ENCODE peak calls at places on chromosomes 3 and 15, in seven cellular contexts. One of them, this sample, is unnamed. For H3K9me2, the result is how much of the 10 kb centered on the place peaks cover.

GRCh38 chr3:31132132-31132769 is 237.8 kb upstream of the GADL1 start:
- DNase-seq in Karpas-422: peak
- DNase-seq in SK-N-SH: peak
- DNase-seq in hepatocyte: peak
- DNase-seq in PC-3: peak
- DNase-seq in GM23338: peak
- DNase-seq in GM23248: peak
- DNase-seq in this sample: no peak

GRCh38 chr3:122493296-122493695 is 21.4 kb downstream of the KPNA1 start:
- DNase-seq in PC-3: no peak
- DNase-seq in GM23338: no peak
- DNase-seq in GM23248: peak
- DNase-seq in SK-N-SH: no peak
- DNase-seq in hepatocyte: no peak
- DNase-seq in Karpas-422: no peak
- DNase-seq in this sample: no peak

GRCh38 chr3:57654214-57654613 is 38.7 kb downstream of the DENND6A start:
- DNase-seq in GM23248: no peak
- DNase-seq in PC-3: no peak
- DNase-seq in Karpas-422: no peak
- DNase-seq in hepatocyte: no peak
- DNase-seq in SK-N-SH: no peak
- DNase-seq in GM23338: no peak
- DNase-seq in this sample: no peak

GRCh38 chr15:45230246-45230965 is 21.6 kb upstream of the SLC28A2 start:
- DNase-seq in Karpas-422: no peak
- DNase-seq in hepatocyte: no peak
- DNase-seq in SK-N-SH: no peak
- DNase-seq in PC-3: peak
- DNase-seq in GM23248: no peak
- DNase-seq in GM23338: no peak
- DNase-seq in this sample: no peak

GRCh38 chr3:105334138-105334882 is 32.4 kb upstream of the ALCAM start:
- DNase-seq in GM23248: peak
- DNase-seq in GM23338: no peak
- DNase-seq in PC-3: peak
- DNase-seq in Karpas-422: no peak
- DNase-seq in SK-N-SH: no peak
- DNase-seq in hepatocyte: no peak
- DNase-seq in this sample: no peak

GRCh38 chr15:85667491-85668424 is 127.0 kb downstream of the KLHL25 start:
- DNase-seq in GM23338: no peak
- DNase-seq in GM23248: peak
- DNase-seq in hepatocyte: peak
- DNase-seq in PC-3: peak
- DNase-seq in SK-N-SH: no peak
- DNase-seq in Karpas-422: peak
- DNase-seq in this sample: peak

GRCh38 chr15:87326274-87326673 is 930.3 kb downstream of the NTRK3 start:
- DNase-seq in hepatocyte: no peak
- DNase-seq in GM23248: no peak
- DNase-seq in SK-N-SH: peak
- DNase-seq in GM23338: no peak
- DNase-seq in PC-3: no peak
- DNase-seq in Karpas-422: no peak
- DNase-seq in this sample: no peak

GRCh38 chr3:127386490-127386889 is 98.6 kb upstream of the PRR20G start:
- DNase-seq in GM23248: no peak
- DNase-seq in PC-3: no peak
- DNase-seq in Karpas-422: no peak
- DNase-seq in SK-N-SH: no peak
- DNase-seq in hepatocyte: no peak
- DNase-seq in GM23338: no peak
- DNase-seq in this sample: peak

GRCh38 chr15:82850242-82850591 is 40.8 kb downstream of the WHAMM start:
- DNase-seq in PC-3: peak
- DNase-seq in GM23338: peak
- DNase-seq in GM23248: peak
- DNase-seq in Karpas-422: peak
- DNase-seq in SK-N-SH: peak
- DNase-seq in hepatocyte: no peak
- DNase-seq in this sample: no peak

GRCh38 chr3:5071061-5071460 is 51.0 kb upstream of the ARL8B start:
- DNase-seq in PC-3: no peak
- DNase-seq in GM23338: no peak
- DNase-seq in hepatocyte: peak
- DNase-seq in Karpas-422: no peak
- DNase-seq in SK-N-SH: no peak
- DNase-seq in GM23248: peak
- DNase-seq in this sample: no peak

GRCh38 chr3:18499256-18499655 is 74.1 kb upstream of the SATB1 start:
- DNase-seq in GM23248: no peak
- DNase-seq in Karpas-422: peak
- DNase-seq in GM23338: no peak
- DNase-seq in SK-N-SH: no peak
- DNase-seq in PC-3: no peak
- DNase-seq in hepatocyte: no peak
- DNase-seq in this sample: no peak

GRCh38 chr15:66595937-66596545 is 30.2 kb upstream of the LCTL start:
- DNase-seq in GM23248: peak
- DNase-seq in hepatocyte: no peak
- DNase-seq in PC-3: peak
- DNase-seq in Karpas-422: no peak
- DNase-seq in GM23338: no peak
- DNase-seq in SK-N-SH: no peak
- DNase-seq in this sample: no peak

GRCh38 chr3:106065831-106066230 is 197.0 kb upstream of the CBLB start:
- DNase-seq in Karpas-422: no peak
- DNase-seq in hepatocyte: no peak
- DNase-seq in GM23338: no peak
- DNase-seq in SK-N-SH: no peak
- DNase-seq in PC-3: no peak
- DNase-seq in GM23248: no peak
- DNase-seq in this sample: no peak

GRCh38 chr3:55191911-55192787 is 264.3 kb upstream of the LRTM1 start:
- DNase-seq in hepatocyte: no peak
- DNase-seq in PC-3: peak
- DNase-seq in GM23248: peak
- DNase-seq in GM23338: no peak
- DNase-seq in SK-N-SH: no peak
- DNase-seq in Karpas-422: no peak
- DNase-seq in this sample: peak

GRCh38 chr3:39149059-39149455 is 4.3 kb downstream of the CSRNP1 start:
- DNase-seq in Karpas-422: peak
- DNase-seq in SK-N-SH: no peak
- DNase-seq in hepatocyte: no peak
- DNase-seq in PC-3: no peak
- DNase-seq in GM23248: peak
- DNase-seq in GM23338: no peak
- DNase-seq in this sample: no peak

GRCh38 chr3:112007641-112008040 is 8.9 kb downstream of the TAGLN3 start:
- DNase-seq in GM23338: no peak
- DNase-seq in SK-N-SH: no peak
- DNase-seq in PC-3: no peak
- DNase-seq in Karpas-422: no peak
- DNase-seq in GM23248: peak
- DNase-seq in hepatocyte: no peak
- DNase-seq in this sample: no peak

GRCh38 chr3:57855943-57856342 is 99.8 kb downstream of the SLMAP start:
- DNase-seq in Karpas-422: no peak
- DNase-seq in GM23248: peak
- DNase-seq in GM23338: no peak
- DNase-seq in PC-3: no peak
- DNase-seq in SK-N-SH: no peak
- DNase-seq in hepatocyte: no peak
- DNase-seq in this sample: no peak

GRCh38 chr3:146543461-146544012 is 870 bp downstream of the PLSCR1 start:
- DNase-seq in hepatocyte: peak
- DNase-seq in GM23338: no peak
- DNase-seq in Karpas-422: peak
- DNase-seq in PC-3: no peak
- DNase-seq in GM23248: peak
- DNase-seq in SK-N-SH: no peak
- DNase-seq in this sample: no peak

GRCh38 chr3:189071452-189071851 is 100.3 kb upstream of the TPRG1 start:
- DNase-seq in hepatocyte: no peak
- DNase-seq in GM23248: no peak
- DNase-seq in GM23338: no peak
- DNase-seq in SK-N-SH: no peak
- DNase-seq in Karpas-422: no peak
- DNase-seq in PC-3: peak
- DNase-seq in this sample: peak

GRCh38 chr3:32675650-32676049 is 9.3 kb upstream of the CNOT10 start:
- DNase-seq in hepatocyte: no peak
- DNase-seq in Karpas-422: no peak
- DNase-seq in PC-3: no peak
- DNase-seq in GM23338: no peak
- DNase-seq in GM23248: no peak
- DNase-seq in SK-N-SH: no peak
- DNase-seq in this sample: no peak

GRCh38 chr3:57733790-57734189 is 22.3 kb upstream of the SLMAP start:
- DNase-seq in hepatocyte: no peak
- DNase-seq in Karpas-422: no peak
- DNase-seq in PC-3: peak
- DNase-seq in GM23248: peak
- DNase-seq in GM23338: no peak
- DNase-seq in SK-N-SH: no peak
- DNase-seq in this sample: peak

DNA sequence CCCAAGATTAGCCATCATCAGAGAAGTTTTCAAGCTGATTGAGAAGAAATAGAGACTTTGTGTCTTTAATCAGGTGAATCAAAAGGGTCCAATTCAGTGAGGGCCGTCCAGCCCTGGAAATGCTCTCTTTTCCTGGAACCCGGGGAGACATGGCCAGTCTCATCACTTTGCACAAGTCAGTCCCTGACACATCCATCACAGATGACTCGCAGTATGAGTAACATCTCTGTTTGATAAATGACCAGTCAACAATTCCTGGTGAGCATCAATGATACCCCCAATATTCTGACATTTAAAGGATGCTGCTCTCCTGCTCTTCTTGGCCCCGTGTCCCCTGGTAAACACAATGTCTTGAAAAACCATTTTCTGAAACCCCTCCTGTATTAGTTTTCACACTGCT is 26.7 kb downstream of the C3orf20 start:
- DNase-seq in SK-N-SH: no peak
- DNase-seq in PC-3: peak
- DNase-seq in GM23248: no peak
- DNase-seq in Karpas-422: no peak
- DNase-seq in GM23338: no peak
- DNase-seq in hepatocyte: no peak
- DNase-seq in this sample: no peak
- H3K4me2 ChIP-seq in SK-N-SH: no peak
- H3K4me2 ChIP-seq in PC-3: no peak
- H3K4me2 ChIP-seq in GM23248: no peak
- H3K4me2 ChIP-seq in Karpas-422: no peak
- H3K4me2 ChIP-seq in GM23338: no peak
- H3K4me2 ChIP-seq in hepatocyte: no peak
- H3K4me2 ChIP-seq in this sample: no peak

GRCh38 chr15:77025471-77025901 is 30.6 kb downstream of the PSTPIP1 start:
- DNase-seq in Karpas-422: no peak
- DNase-seq in PC-3: no peak
- DNase-seq in GM23338: no peak
- DNase-seq in SK-N-SH: peak
- DNase-seq in GM23248: no peak
- DNase-seq in hepatocyte: no peak
- DNase-seq in this sample: no peak

GRCh38 chr15:77026501-77027110 is 31.7 kb downstream of the PSTPIP1 start:
- DNase-seq in GM23248: no peak
- DNase-seq in Karpas-422: no peak
- DNase-seq in GM23338: no peak
- DNase-seq in SK-N-SH: peak
- DNase-seq in hepatocyte: no peak
- DNase-seq in PC-3: no peak
- DNase-seq in this sample: no peak

GRCh38 chr15:77025066-77025435 is 30.1 kb downstream of the PSTPIP1 start:
- DNase-seq in PC-3: no peak
- DNase-seq in SK-N-SH: no peak
- DNase-seq in GM23248: no peak
- DNase-seq in GM23338: no peak
- DNase-seq in hepatocyte: no peak
- DNase-seq in Karpas-422: no peak
- DNase-seq in this sample: no peak

GRCh38 chr15:77027111-77027696 is 32.3 kb downstream of the PSTPIP1 start:
- DNase-seq in hepatocyte: no peak
- DNase-seq in GM23248: no peak
- DNase-seq in Karpas-422: no peak
- DNase-seq in SK-N-SH: peak
- DNase-seq in PC-3: no peak
- DNase-seq in GM23338: no peak
- DNase-seq in this sample: no peak

GRCh38 chr15:77025941-77026411 is 31.1 kb downstream of the PSTPIP1 start:
- DNase-seq in Karpas-422: no peak
- DNase-seq in hepatocyte: no peak
- DNase-seq in GM23248: no peak
- DNase-seq in PC-3: no peak
- DNase-seq in SK-N-SH: no peak
- DNase-seq in GM23338: no peak
- DNase-seq in this sample: no peak
- H3K4me3 ChIP-seq in Karpas-422: no peak
- H3K4me3 ChIP-seq in hepatocyte: no peak
- H3K4me3 ChIP-seq in GM23248: no peak
- H3K4me3 ChIP-seq in PC-3: no peak
- H3K4me3 ChIP-seq in SK-N-SH: no peak
- H3K4me3 ChIP-seq in GM23338: no peak
- H3K4me3 ChIP-seq in this sample: no peak

GRCh38 chr15:55590788-55591187 is 2.6 kb upstream of the PYGO1 start:
- DNase-seq in GM23248: no peak
- DNase-seq in GM23338: no peak
- DNase-seq in Karpas-422: no peak
- DNase-seq in hepatocyte: no peak
- DNase-seq in PC-3: no peak
- DNase-seq in SK-N-SH: no peak
- DNase-seq in this sample: no peak
- H3K9me2 ChIP-seq in GM23248: under half
- H3K9me2 ChIP-seq in GM23338: under half
- H3K9me2 ChIP-seq in Karpas-422: under half
- H3K9me2 ChIP-seq in hepatocyte: under half
- H3K9me2 ChIP-seq in PC-3: under half
- H3K9me2 ChIP-seq in SK-N-SH: under half
- H3K9me2 ChIP-seq in this sample: under half

DNA sequence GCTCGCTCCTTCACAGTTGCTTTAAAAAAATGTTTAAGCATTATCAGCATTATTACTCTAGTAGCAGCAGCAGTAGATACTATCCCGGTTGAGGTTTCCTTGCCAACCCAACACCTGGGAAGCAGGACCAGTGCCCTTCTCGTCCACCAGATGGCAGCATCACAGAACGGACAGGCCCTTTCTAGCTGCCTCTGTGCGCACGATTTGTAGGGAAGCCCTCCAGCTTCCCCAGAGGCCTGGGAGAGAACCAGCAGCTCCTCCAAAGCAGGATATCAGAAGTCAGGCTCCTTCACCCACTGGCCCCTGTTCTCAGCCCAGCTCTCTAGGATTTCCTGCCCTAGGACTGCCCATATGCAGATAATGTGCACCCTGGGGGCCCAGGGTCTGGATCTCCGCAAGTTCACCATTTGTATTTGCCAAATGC is 16.8 kb upstream of the ESYT3 start:
- DNase-seq in SK-N-SH: peak
- DNase-seq in hepatocyte: peak
- DNase-seq in GM23248: peak
- DNase-seq in GM23338: peak
- DNase-seq in Karpas-422: peak
- DNase-seq in PC-3: peak
- DNase-seq in this sample: peak
- H3K4me2 ChIP-seq in SK-N-SH: no peak
- H3K4me2 ChIP-seq in hepatocyte: no peak
- H3K4me2 ChIP-seq in GM23248: no peak
- H3K4me2 ChIP-seq in GM23338: no peak
- H3K4me2 ChIP-seq in Karpas-422: no peak
- H3K4me2 ChIP-seq in PC-3: no peak
- H3K4me2 ChIP-seq in this sample: no peak

GRCh38 chr3:134313839-134314587 is 60.2 kb downstream of the AMOTL2 start:
- DNase-seq in PC-3: peak
- DNase-seq in GM23248: peak
- DNase-seq in Karpas-422: no peak
- DNase-seq in hepatocyte: no peak
- DNase-seq in SK-N-SH: no peak
- DNase-seq in GM23338: no peak
- DNase-seq in this sample: no peak
- H3K4me3 ChIP-seq in PC-3: peak
- H3K4me3 ChIP-seq in GM23248: peak
- H3K4me3 ChIP-seq in Karpas-422: no peak
- H3K4me3 ChIP-seq in hepatocyte: peak
- H3K4me3 ChIP-seq in SK-N-SH: no peak
- H3K4me3 ChIP-seq in GM23338: peak
- H3K4me3 ChIP-seq in this sample: peak